ENCODE peak calls at places on chromosomes 16 and 17, in seven cellular contexts. B is HCT116, W is K562, Q is H1, O is SK-N-SH, E is HepG2, N is GM12878. T is an unnamed sample.

GRCh38 chr16:10817514-10817913 is 1.1 kb downstream of the TVP23A start:
- DNase-seq in E (no peak), B (no peak), Q (no peak), N (no peak), W (no peak), O (no peak), T (no peak)

GRCh38 chr17:18951941-18952842 is at the start of gene SLC5A10:
- DNase-seq in N (no peak), Q (no peak), O (no peak), W (no peak), E (peak; percentile 51), B (no peak), T (no peak)

GRCh38 chr16:8655184-8655717 is 19.2 kb upstream of the ABAT start:
- DNase-seq in O (no peak), E (peak; percentile 73), Q (no peak), W (no peak), B (no peak), N (peak; percentile 31), T (no peak)

GRCh38 chr16:74107795-74108610 is 188.6 kb upstream of the PSMD7 start:
- DNase-seq in B (peak; percentile 58), O (no peak), N (peak; percentile 16), W (peak; percentile 40), Q (peak; percentile 69), E (peak; percentile 61), T (peak; percentile 24)

GRCh38 chr16:69469807-69470561 is 45.6 kb downstream of the CYB5B start:
- DNase-seq in N (peak; percentile 90), E (no peak), B (no peak), O (no peak), W (no peak), Q (no peak), T (no peak)

GRCh38 chr16:29645699-29646187 is 17.3 kb upstream of the SPN start:
- DNase-seq in N (peak; percentile 83), W (peak; percentile 79), O (peak; percentile 63), E (peak; percentile 89), Q (no peak), B (peak; percentile 49), T (no peak)

GRCh38 chr16:3112881-3113574 is 642 bp downstream of the ZNF205 start:
- DNase-seq in N (no peak), E (no peak), Q (no peak), O (peak; percentile 29), W (peak; percentile 31), B (no peak), T (no peak)

GRCh38 chr16:87153326-87153725 is 163.9 kb downstream of the C16orf95 start:
- DNase-seq in O (no peak), Q (no peak), W (no peak), B (no peak), E (no peak), N (no peak), T (no peak)

GRCh38 chr17:73542323-73542722 is 101.9 kb downstream of the SDK2 start:
- DNase-seq in Q (no peak), B (no peak), O (no peak), W (no peak), E (no peak), N (no peak), T (no peak)

GRCh38 chr16:2365895-2366294 is 25.4 kb upstream of the ABCA3 start:
- DNase-seq in Q (no peak), N (no peak), B (no peak), W (no peak), E (no peak), O (no peak), T (no peak)

GRCh38 chr17:81083125-81083765 is 48.3 kb downstream of the BAIAP2 start:
- DNase-seq in O (peak; percentile 87), N (no peak), E (peak; percentile 94), W (no peak), Q (no peak), B (no peak), T (no peak)

GRCh38 chr17:20073056-20073979 is 64.2 kb downstream of the SPECC1 start:
- DNase-seq in W (no peak), O (no peak), E (no peak), Q (no peak), B (no peak), N (no peak), T (no peak)

GRCh38 chr16:46649571-46649970 is 28.4 kb upstream of the SHCBP1 start:
- DNase-seq in Q (no peak), O (no peak), N (no peak), W (no peak), B (no peak), E (no peak), T (no peak)

GRCh38 chr17:14197582-14197981 is 39.1 kb downstream of the CDRT15 start:
- DNase-seq in W (no peak), B (no peak), N (no peak), Q (no peak), E (no peak), O (no peak), T (no peak)

GRCh38 chr17:36934759-36935630 is 2.3 kb upstream of the LHX1 start:
- DNase-seq in Q (no peak), B (no peak), E (no peak), N (no peak), O (peak; percentile 84), W (peak; percentile 67), T (no peak)

GRCh38 chr17:9239821-9240658 is 218.7 kb downstream of the NTN1 start:
- DNase-seq in E (no peak), Q (no peak), B (peak; percentile 6), N (no peak), W (peak; percentile 96), O (peak; percentile 97), T (no peak)

GRCh38 chr16:24540575-24541240 is 1.3 kb downstream of the RBBP6 start:
- DNase-seq in N (no peak), E (no peak), O (peak; percentile 17), Q (no peak), B (no peak), W (no peak), T (no peak)

GRCh38 chr17:40480501-40481003 is 20.9 kb downstream of the TNS4 start:
- DNase-seq in W (no peak), O (no peak), Q (no peak), E (peak; percentile 68), B (no peak), N (peak; percentile 8), T (no peak)

GRCh38 chr17:26792486-26792885 is 501.4 kb upstream of the WSB1 start:
- DNase-seq in Q (peak; percentile 17), W (no peak), B (no peak), O (no peak), E (no peak), N (peak; percentile 41), T (peak; percentile 30)

GRCh38 chr16:19697756-19698318 is 20.2 kb downstream of the KNOP1 start:
- DNase-seq in E (no peak), B (no peak), N (no peak), Q (no peak), O (no peak), W (no peak), T (no peak)

GRCh38 chr17:61926831-61927210 is 961 bp downstream of the INTS2 start:
- DNase-seq in Q (no peak), B (no peak), N (no peak), E (no peak), O (no peak), W (no peak), T (no peak)

GRCh38 chr16:3651461-3652372 is 2.8 kb upstream of the DNASE1 start:
- DNase-seq in O (no peak), N (no peak), Q (no peak), B (no peak), W (no peak), E (no peak), T (no peak)

GRCh38 chr16:978403-978802 is 3.2 kb upstream of the SOX8 start:
- DNase-seq in B (no peak), W (no peak), E (no peak), Q (no peak), O (peak; percentile 33), N (no peak), T (no peak)

GRCh38 chr17:71115669-71115972 is 946.3 kb downstream of the KCNJ2 start:
- DNase-seq in W (no peak), E (no peak), O (no peak), B (no peak), N (no peak), Q (no peak), T (no peak)

GRCh38 chr16:20612551-20613470 is 36.6 kb upstream of the ACSM2B start:
- DNase-seq in W (no peak), E (no peak), N (no peak), O (no peak), Q (no peak), B (no peak), T (no peak)

GRCh38 chr17:65733314-65733713 is 171.9 kb upstream of the AXIN2 start:
- DNase-seq in E (no peak), Q (no peak), W (no peak), N (no peak), B (no peak), O (no peak), T (no peak)

GRCh38 chr17:17713839-17714238 is 32.6 kb downstream of the RAI1 start:
- DNase-seq in B (no peak), O (no peak), E (peak; percentile 61), Q (no peak), W (no peak), N (no peak), T (no peak)

GRCh38 chr16:77569406-77569805 is 134.6 kb upstream of the ADAMTS18 start:
- DNase-seq in N (no peak), Q (no peak), W (no peak), O (no peak), B (no peak), E (no peak), T (no peak)

GRCh38 chr17:46894476-46895151 is 28.3 kb upstream of the GOSR2 start:
- DNase-seq in W (peak; percentile 39), O (no peak), E (no peak), N (no peak), Q (no peak), B (no peak), T (no peak)

DNA sequence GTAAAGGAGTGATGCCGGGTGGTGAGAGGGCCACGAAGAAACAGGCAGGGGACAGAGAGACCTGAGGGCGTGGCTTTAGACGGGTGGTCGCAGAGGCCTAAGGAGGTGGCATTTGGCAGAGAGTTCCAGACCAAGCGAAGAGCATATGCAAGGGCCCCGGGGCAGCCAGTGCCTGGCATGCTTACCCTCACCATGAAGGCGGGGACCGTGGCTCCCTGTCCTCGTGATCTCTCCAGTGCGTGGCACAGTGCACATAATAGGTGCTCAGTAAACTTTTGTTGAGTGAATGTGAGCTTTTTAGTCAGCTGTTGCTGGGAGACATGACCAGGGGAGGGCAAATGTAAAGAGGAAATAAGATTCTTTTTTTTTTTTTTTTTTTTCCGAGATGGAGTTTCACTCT is 245.6 kb upstream of the GSE1 start:
- DNase-seq in W (no peak), N (no peak), B (no peak), E (no peak), Q (no peak), O (no peak), T (no peak)
- H3K4me1 ChIP-seq in W (peaks cover 28% of the 10 kb centered on the region), N (no peaks in the 10 kb centered on the region), B (peaks cover 17% of the 10 kb centered on the region), E (peaks cover 6% of the 10 kb centered on the region), Q (peaks cover 18% of the 10 kb centered on the region), O (peaks cover 76% of the 10 kb centered on the region), T (peaks cover 14% of the 10 kb centered on the region)

GRCh38 chr17:28570716-28571254 is 539 bp downstream of the PIGS start:
- DNase-seq in Q (no peak), B (no peak), N (no peak), W (peak; percentile 66), O (peak; percentile 67), E (peak; percentile 47), T (no peak)
- TF ChIP-seq SIN3A in Q (peak; percentile 83), B (no peak), N (no peak), W (peak; percentile 36), O (peak; percentile 78), E (peak; percentile 2), T (no peak)

GRCh38 chr16:89561195-89562026 is 929 bp downstream of the RPL13 start:
- DNase-seq in N (no peak), E (no peak), O (no peak), B (no peak), W (peak; percentile 31), Q (no peak), T (no peak)
- H3K4me1 ChIP-seq in N (peaks cover 25% of the 10 kb centered on the region), E (peaks cover 75% of the 10 kb centered on the region), O (peaks cover 44% of the 10 kb centered on the region), B (peaks cover 55% of the 10 kb centered on the region), W (peaks cover 42% of the 10 kb centered on the region), Q (peaks cover 8% of the 10 kb centered on the region), T (peaks cover 26% of the 10 kb centered on the region)

GRCh38 chr17:75876190-75876937 is 2.0 kb downstream of the TRIM47 start:
- DNase-seq in B (peak; percentile 84), Q (no peak), W (no peak), E (peak; percentile 97), N (no peak), O (peak; percentile 72), T (no peak)
- TF ChIP-seq SIN3A in B (no peak), Q (no peak), W (no peak), E (peak; percentile 62), N (no peak), O (no peak), T (peak; percentile 33)

T was measured in Panc1.